ENCODE peak calls at places on chromosomes 16 and 17, in nine cellular contexts. C is cardiac fibroblast; U is progenitor cell of endocrine pancreas; O is cardiac muscle cell; T is T47D; W is hypothalamus; K is upper lobe of right lung; Q is MV-4-11; N is activated CD8-positive, alpha-beta memory T cell treated with anti-CD3 and anti-CD28 coated beads for 1 hour. X is an unnamed sample.
A peak's percentile ranks its signal among the peaks of the same experiment; 100 is the strongest.

GRCh38 chr16:67672739-67673662 is 6.4 kb downstream of the C16orf86 start:
- DNase-seq in N (no peak), Q (peak; percentile 76), K (no peak), W (peak; percentile 55), O (peak; percentile 68), C (peak; percentile 80), U (no peak), T (peak; percentile 78), X (peak; percentile 80)

GRCh38 chr17:72691017-72691416 is 401.5 kb downstream of the SLC39A11 start:
- DNase-seq in W (no peak), N (no peak), K (no peak), U (no peak), T (no peak), O (no peak), Q (no peak), C (no peak), X (peak; percentile 43)

GRCh38 chr17:44501866-44502265 is 1.3 kb downstream of the GPATCH8 start:
- DNase-seq in T (no peak), W (no peak), U (no peak), N (no peak), Q (no peak), C (peak; percentile 27), K (no peak), O (peak; percentile 14), X (peak; percentile 51)

GRCh38 chr16:52581530-52581929 is 34.6 kb upstream of the TOX3 start:
- DNase-seq in C (no peak), T (no peak), N (no peak), O (no peak), K (no peak), U (no peak), W (no peak), Q (no peak), X (peak; percentile 0)

GRCh38 chr17:31415004-31415454 is 23.6 kb downstream of the RAB11FIP4 start:
- DNase-seq in C (no peak), Q (peak; percentile 84), U (no peak), T (no peak), N (no peak), W (no peak), O (no peak), K (no peak), X (no peak)

GRCh38 chr17:79800325-79801155 is 3.7 kb upstream of the CBX8 start:
- DNase-seq in O (no peak), T (no peak), U (no peak), N (no peak), K (peak; percentile 64), C (peak; percentile 59), W (no peak), Q (peak; percentile 45), X (peak; percentile 60)

GRCh38 chr17:44556114-44556853 is 1.0 kb upstream of the FZD2 start:
- DNase-seq in O (peak; percentile 67), Q (peak; percentile 82), K (no peak), U (peak; percentile 43), C (peak; percentile 69), T (peak; percentile 84), N (no peak), W (peak; percentile 43), X (peak; percentile 75)

GRCh38 chr17:77132411-77133086 is 8.2 kb upstream of the SEC14L1 start:
- DNase-seq in K (no peak), C (no peak), W (no peak), U (no peak), O (no peak), Q (peak; percentile 24), N (no peak), T (no peak), X (peak; percentile 42)

GRCh38 chr17:62653831-62654829 is 26.7 kb downstream of the MRC2 start:
- DNase-seq in W (no peak), N (no peak), K (peak; percentile 77), C (peak; percentile 76), T (no peak), Q (peak; percentile 28), U (no peak), O (peak; percentile 49), X (peak; percentile 20)

X was measured in ELR.